ENCODE peak calls at places on chromosome 10, in five cellular contexts. One of them, this sample, is unnamed.

GRCh38 chr10:97805096-97805879 is 33.5 kb upstream of the SFRP5 start:
- DNase-seq in neural progenitor cell: peak; percentile 75
- DNase-seq in fibroblast of lung: no peak
- DNase-seq in DMS 273 treated with DMSO at 0.1 percent for 48 hours: no peak
- DNase-seq in HFFc6: no peak
- DNase-seq in this sample: no peak

GRCh38 chr10:49103761-49104160 is 11.6 kb downstream of the VSTM4 start:
- DNase-seq in fibroblast of lung: no peak
- DNase-seq in DMS 273 treated with DMSO at 0.1 percent for 48 hours: no peak
- DNase-seq in neural progenitor cell: no peak
- DNase-seq in HFFc6: no peak
- DNase-seq in this sample: no peak

GRCh38 chr10:113557389-113558321 is 4.8 kb downstream of the HABP2 start:
- DNase-seq in HFFc6: no peak
- DNase-seq in DMS 273 treated with DMSO at 0.1 percent for 48 hours: no peak
- DNase-seq in fibroblast of lung: peak; percentile 8
- DNase-seq in neural progenitor cell: peak; percentile 60
- DNase-seq in this sample: no peak

GRCh38 chr10:601356-601963 is 88.0 kb downstream of the DIP2C start:
- DNase-seq in fibroblast of lung: no peak
- DNase-seq in neural progenitor cell: no peak
- DNase-seq in DMS 273 treated with DMSO at 0.1 percent for 48 hours: no peak
- DNase-seq in HFFc6: no peak
- DNase-seq in this sample: no peak

GRCh38 chr10:33066558-33067236 is 108.7 kb upstream of the ITGB1 start:
- DNase-seq in neural progenitor cell: no peak
- DNase-seq in fibroblast of lung: peak; percentile 56
- DNase-seq in HFFc6: peak; percentile 82
- DNase-seq in DMS 273 treated with DMSO at 0.1 percent for 48 hours: no peak
- DNase-seq in this sample: no peak

GRCh38 chr10:35386594-35387174 is 50.4 kb downstream of the CCNY start:
- DNase-seq in DMS 273 treated with DMSO at 0.1 percent for 48 hours: no peak
- DNase-seq in HFFc6: no peak
- DNase-seq in fibroblast of lung: peak; percentile 53
- DNase-seq in neural progenitor cell: peak; percentile 57
- DNase-seq in this sample: no peak

GRCh38 chr10:71756441-71757191 is 16.7 kb downstream of the VSIR start:
- DNase-seq in neural progenitor cell: no peak
- DNase-seq in fibroblast of lung: peak; percentile 16
- DNase-seq in HFFc6: no peak
- DNase-seq in DMS 273 treated with DMSO at 0.1 percent for 48 hours: no peak
- DNase-seq in this sample: no peak

GRCh38 chr10:52215745-52216361 is 98.2 kb upstream of the DKK1 start:
- DNase-seq in fibroblast of lung: peak; percentile 88
- DNase-seq in neural progenitor cell: peak; percentile 74
- DNase-seq in DMS 273 treated with DMSO at 0.1 percent for 48 hours: peak; percentile 8
- DNase-seq in HFFc6: peak; percentile 60
- DNase-seq in this sample: peak; percentile 35

GRCh38 chr10:35300063-35300699 is 36.1 kb upstream of the CCNY start:
- DNase-seq in DMS 273 treated with DMSO at 0.1 percent for 48 hours: no peak
- DNase-seq in fibroblast of lung: peak; percentile 63
- DNase-seq in HFFc6: peak; percentile 47
- DNase-seq in neural progenitor cell: no peak
- DNase-seq in this sample: peak; percentile 50

GRCh38 chr10:1244493-1244892 is 188.3 kb downstream of the WDR37 start:
- DNase-seq in HFFc6: no peak
- DNase-seq in DMS 273 treated with DMSO at 0.1 percent for 48 hours: no peak
- DNase-seq in fibroblast of lung: no peak
- DNase-seq in neural progenitor cell: no peak
- DNase-seq in this sample: no peak

GRCh38 chr10:51772387-51772786 is 73.0 kb upstream of the CSTF2T start:
- DNase-seq in neural progenitor cell: no peak
- DNase-seq in HFFc6: no peak
- DNase-seq in DMS 273 treated with DMSO at 0.1 percent for 48 hours: no peak
- DNase-seq in fibroblast of lung: no peak
- DNase-seq in this sample: no peak

GRCh38 chr10:110993024-110993693 is 73.8 kb downstream of the SHOC2 start:
- DNase-seq in fibroblast of lung: peak; percentile 85
- DNase-seq in neural progenitor cell: no peak
- DNase-seq in HFFc6: peak; percentile 80
- DNase-seq in DMS 273 treated with DMSO at 0.1 percent for 48 hours: no peak
- DNase-seq in this sample: no peak

GRCh38 chr10:24866615-24867583 is 85.5 kb downstream of the PRTFDC1 start:
- DNase-seq in fibroblast of lung: peak; percentile 69
- DNase-seq in neural progenitor cell: no peak
- DNase-seq in HFFc6: peak; percentile 68
- DNase-seq in DMS 273 treated with DMSO at 0.1 percent for 48 hours: no peak
- DNase-seq in this sample: no peak

GRCh38 chr10:129719889-129720590 is 244.0 kb downstream of the EBF3 start:
- DNase-seq in fibroblast of lung: no peak
- DNase-seq in HFFc6: no peak
- DNase-seq in neural progenitor cell: no peak
- DNase-seq in DMS 273 treated with DMSO at 0.1 percent for 48 hours: no peak
- DNase-seq in this sample: no peak

GRCh38 chr10:57972783-57973182 is 294.9 kb downstream of the IPMK start:
- DNase-seq in neural progenitor cell: no peak
- DNase-seq in DMS 273 treated with DMSO at 0.1 percent for 48 hours: no peak
- DNase-seq in fibroblast of lung: no peak
- DNase-seq in HFFc6: peak; percentile 57
- DNase-seq in this sample: no peak

GRCh38 chr10:132417249-132417878 is 20.4 kb downstream of the PWWP2B start:
- DNase-seq in HFFc6: no peak
- DNase-seq in neural progenitor cell: no peak
- DNase-seq in fibroblast of lung: no peak
- DNase-seq in DMS 273 treated with DMSO at 0.1 percent for 48 hours: no peak
- DNase-seq in this sample: no peak

GRCh38 chr10:23742807-23743206 is 303.9 kb downstream of the OTUD1 start:
- DNase-seq in neural progenitor cell: no peak
- DNase-seq in DMS 273 treated with DMSO at 0.1 percent for 48 hours: no peak
- DNase-seq in HFFc6: no peak
- DNase-seq in fibroblast of lung: no peak
- DNase-seq in this sample: no peak